ENCODE peak calls at places on chromosomes 5 and 9, in six cellular contexts. I is endothelial cell, H is HL-60, X is GM20000, A is IMR-90, V is colonic mucosa. S is an unnamed sample.
A peak's percentile ranks its signal among the peaks of the same experiment; 100 is the strongest.

GRCh38 chr9:27065288-27065687 is 43.7 kb upstream of the TEK start:
- DNase-seq in H (no peak), A (peak; percentile 31), V (no peak), I (no peak), X (no peak), S (no peak)

GRCh38 chr9:124369236-124369797 is 45.9 kb downstream of the PSMB7 start:
- DNase-seq in A (no peak), I (no peak), X (no peak), H (no peak), V (no peak), S (no peak)

GRCh38 chr5:177496111-177497010 is 1.0 kb downstream of the PDLIM7 start:
- DNase-seq in I (peak; percentile 77), X (peak; percentile 76), V (no peak), H (no peak), A (peak; percentile 94), S (peak; percentile 72)

GRCh38 chr9:16485155-16485554 is 385.3 kb downstream of the BNC2 start:
- DNase-seq in I (no peak), H (no peak), A (peak; percentile 26), V (no peak), X (no peak), S (no peak)

GRCh38 chr5:53406630-53407316 is 73.7 kb upstream of the FST start:
- DNase-seq in A (peak; percentile 97), H (no peak), X (no peak), I (no peak), V (no peak), S (no peak)

GRCh38 chr5:60196382-60197113 is 303.0 kb upstream of the PDE4D start:
- DNase-seq in X (no peak), I (no peak), A (peak; percentile 72), H (no peak), V (no peak), S (no peak)

GRCh38 chr5:126777257-126777973 is 479 bp downstream of the LMNB1 start:
- DNase-seq in H (no peak), I (peak; percentile 59), A (peak; percentile 61), X (peak; percentile 53), V (peak; percentile 50), S (peak; percentile 33)

GRCh38 chr5:172350212-172351181 is 66.9 kb upstream of the UBTD2 start:
- DNase-seq in H (no peak), I (no peak), V (no peak), A (no peak), X (no peak), S (no peak)

GRCh38 chr9:131621551-131622321 is 76.4 kb downstream of the PRRT1B start:
- DNase-seq in I (no peak), X (no peak), V (no peak), A (no peak), H (peak; percentile 71), S (no peak)

GRCh38 chr5:66323142-66323890 is 179.2 kb downstream of the SREK1 start:
- DNase-seq in H (no peak), V (no peak), A (no peak), I (no peak), X (no peak), S (no peak)

GRCh38 chr5:88889165-88890069 is 6.4 kb upstream of the MEF2C start:
- DNase-seq in X (peak; percentile 47), A (peak; percentile 13), H (no peak), I (peak; percentile 49), V (peak; percentile 37), S (peak; percentile 22)

GRCh38 chr5:38650540-38651275 is 94.3 kb upstream of the LIFR start:
- DNase-seq in H (no peak), X (no peak), A (peak; percentile 20), I (no peak), V (no peak), S (no peak)

GRCh38 chr5:174920906-174921550 is 196.6 kb downstream of the MSX2 start:
- DNase-seq in X (no peak), V (no peak), A (no peak), I (peak; percentile 46), H (no peak), S (no peak)

GRCh38 chr9:38443181-38443580 is 18.9 kb upstream of the IGFBPL1 start:
- DNase-seq in X (no peak), I (no peak), V (no peak), H (no peak), A (peak; percentile 16), S (no peak)

GRCh38 chr5:95940758-95941682 is 20.6 kb downstream of the ELL2 start:
- DNase-seq in I (peak; percentile 31), V (no peak), X (no peak), H (no peak), A (no peak), S (no peak)

GRCh38 chr5:95938355-95938754 is 23.3 kb downstream of the ELL2 start:
- DNase-seq in X (no peak), V (no peak), A (no peak), I (no peak), H (no peak), S (no peak)

GRCh38 chr5:95938766-95939165 is 22.9 kb downstream of the ELL2 start:
- DNase-seq in X (no peak), V (no peak), I (no peak), A (no peak), H (no peak), S (no peak)

GRCh38 chr5:95937607-95938152 is 24.0 kb downstream of the ELL2 start:
- DNase-seq in X (no peak), A (no peak), I (no peak), V (no peak), H (no peak), S (no peak)

GRCh38 chr5:95939465-95939864 is 22.2 kb downstream of the ELL2 start:
- DNase-seq in X (no peak), A (no peak), V (no peak), I (no peak), H (no peak), S (no peak)
- TF ChIP-seq CTCF in X (no peak), A (no peak), V (no peak), I (no peak), H (no peak), S (no peak)

GRCh38 chr9:130320697-130321080 is 55.1 kb downstream of the HMCN2 start:
- DNase-seq in X (no peak), V (peak; percentile 43), H (no peak), I (no peak), A (no peak), S (no peak)
- TF ChIP-seq CTCF in X (no peak), V (no peak), H (no peak), I (no peak), A (no peak), S (no peak)

GRCh38 chr9:13279284-13280162 is at the start of gene MPDZ:
- DNase-seq in I (peak; percentile 78), V (peak; percentile 18), H (no peak), X (no peak), A (peak; percentile 66), S (peak; percentile 66)

GRCh38 chr9:13278023-13278367 is 1.5 kb downstream of the MPDZ start:
- DNase-seq in H (no peak), X (no peak), V (no peak), A (peak; percentile 67), I (no peak), S (peak; percentile 20)

GRCh38 chr9:13274901-13275641 is 4.4 kb downstream of the MPDZ start:
- DNase-seq in A (peak; percentile 63), I (no peak), V (no peak), H (no peak), X (no peak), S (no peak)

GRCh38 chr9:13281356-13282016 is 2.0 kb upstream of the MPDZ start:
- DNase-seq in I (no peak), X (no peak), A (no peak), V (no peak), H (no peak), S (no peak)

DNA sequence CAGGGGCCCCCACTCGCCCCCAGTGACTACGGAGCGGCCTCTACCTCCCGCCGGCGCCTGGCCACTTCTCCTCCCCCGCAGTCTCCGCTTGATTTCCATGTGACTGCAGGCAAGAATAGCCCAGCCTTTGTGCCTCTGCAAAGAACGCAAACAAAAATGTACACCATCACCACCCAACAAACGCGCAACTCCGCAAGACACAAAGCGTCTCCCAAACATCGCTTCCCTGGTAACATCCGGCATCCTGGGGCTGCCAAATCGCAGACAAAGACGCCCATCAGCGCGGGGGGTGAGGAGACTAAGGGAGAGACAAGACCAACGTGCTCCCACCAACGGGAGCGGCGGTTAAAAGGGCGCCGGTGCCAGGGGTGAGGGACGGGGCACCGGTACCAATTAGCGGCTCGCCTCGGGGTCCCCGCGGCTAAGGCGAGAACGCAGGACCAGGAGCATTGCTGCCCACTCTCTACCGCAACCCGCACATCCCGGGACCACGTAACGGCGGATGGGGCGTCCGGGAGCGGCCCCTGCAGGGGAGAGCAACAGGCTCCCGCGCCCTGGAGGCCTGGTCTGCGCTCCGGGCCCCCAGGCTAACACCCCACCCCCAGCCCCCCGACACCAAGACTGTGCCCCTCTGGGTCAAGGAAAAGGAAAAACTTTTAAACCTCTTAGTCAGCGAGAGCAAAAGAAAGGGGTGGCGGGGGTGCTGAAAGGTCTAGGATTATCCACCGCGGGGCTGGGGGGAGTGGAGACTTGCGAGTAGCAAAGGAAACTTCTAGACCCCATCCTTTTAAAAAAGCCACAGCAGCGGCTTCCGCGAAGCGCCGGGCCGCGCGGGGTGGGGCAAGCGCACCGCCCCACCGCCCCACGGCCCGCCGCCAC is 885 bp downstream of the MPDZ start:
- DNase-seq in H (no peak), A (peak; percentile 74), X (no peak), V (peak; percentile 20), I (peak; percentile 61), S (peak; percentile 38)
- TF ChIP-seq CTCF in H (no peak), A (peak; percentile 19), X (no peak), V (no peak), I (no peak), S (peak; percentile 23)

DNA sequence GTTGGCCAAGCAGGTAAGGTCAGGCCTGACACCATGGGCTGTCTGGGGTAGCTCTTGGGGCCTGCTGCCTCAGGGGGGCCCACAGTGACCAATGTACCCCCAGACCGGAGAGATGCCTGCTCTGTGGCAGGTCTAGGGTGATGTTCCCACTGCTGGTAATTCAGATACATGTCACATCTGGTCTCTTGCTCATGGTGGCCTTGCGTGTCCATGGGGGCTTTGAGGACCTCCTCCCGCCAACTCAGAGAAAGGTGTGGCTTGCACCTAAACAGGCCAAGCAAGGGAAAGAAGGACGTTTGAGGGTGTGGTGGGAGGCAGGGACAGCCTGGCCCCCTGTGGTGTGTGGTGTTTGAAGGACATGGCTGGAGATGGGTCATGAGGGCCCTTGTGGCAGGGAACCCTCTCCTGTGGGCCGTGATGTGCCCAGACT is 75.2 kb downstream of the PHF2 start:
- DNase-seq in I (no peak), V (no peak), X (no peak), H (no peak), A (no peak), S (no peak)
- TF ChIP-seq CTCF in I (no peak), V (no peak), X (no peak), H (no peak), A (no peak), S (no peak)

DNA sequence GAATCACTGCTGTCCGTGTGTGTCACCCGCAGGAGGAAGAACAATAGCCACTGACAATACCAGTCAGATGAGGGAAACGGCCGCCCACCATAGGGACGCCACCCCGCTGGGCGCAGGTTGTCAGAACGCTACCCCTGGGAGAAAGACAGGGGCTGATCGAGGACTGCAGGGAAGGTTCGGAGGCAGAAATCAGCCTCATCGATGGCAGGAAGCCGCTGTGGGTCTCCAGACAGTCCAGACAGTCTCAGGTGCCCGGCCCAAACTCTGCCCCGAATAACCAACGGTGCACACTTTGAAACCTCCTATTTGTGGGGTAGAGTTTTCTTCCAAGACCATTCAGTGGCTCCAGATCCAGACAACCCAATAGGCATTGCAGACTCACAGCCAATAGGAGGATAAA is 181.5 kb downstream of the ROR2 start:
- DNase-seq in X (no peak), V (no peak), A (no peak), I (no peak), H (no peak), S (no peak)
- TF ChIP-seq CTCF in X (no peak), V (no peak), A (no peak), I (no peak), H (no peak), S (no peak)

S was measured in progenitor cell of endocrine pancreas.